ENCODE peak calls at places on chromosomes 7 and 10, in four cellular contexts. One of them, this sample, is unnamed. For H3K4me1, the result is how much of the 10 kb centered on the place peaks cover.

GRCh38 chr7:86643478-86644281 is at the start of gene GRM3:
- ATAC-seq in A549: peak
- ATAC-seq in K562: no peak
- ATAC-seq in upper lobe of left lung: peak
- ATAC-seq in this sample: peak

GRCh38 chr10:102537367-102537766 is 33.6 kb downstream of the SUFU start:
- ATAC-seq in K562: no peak
- ATAC-seq in upper lobe of left lung: no peak
- ATAC-seq in A549: no peak
- ATAC-seq in this sample: no peak

GRCh38 chr10:104835422-104835821 is 194.3 kb downstream of the SORCS3 start:
- ATAC-seq in K562: no peak
- ATAC-seq in A549: no peak
- ATAC-seq in upper lobe of left lung: no peak
- ATAC-seq in this sample: no peak

GRCh38 chr10:4131407-4132215 is 346.6 kb upstream of the KLF6 start:
- ATAC-seq in A549: peak
- ATAC-seq in K562: no peak
- ATAC-seq in upper lobe of left lung: peak
- ATAC-seq in this sample: peak

GRCh38 chr10:133455196-133455595 is 1.5 kb downstream of the SCART1 start:
- ATAC-seq in K562: no peak
- ATAC-seq in upper lobe of left lung: no peak
- ATAC-seq in A549: no peak
- ATAC-seq in this sample: no peak

GRCh38 chr7:84200859-84201258 is 6.3 kb upstream of the SEMA3A start:
- ATAC-seq in upper lobe of left lung: no peak
- ATAC-seq in A549: peak
- ATAC-seq in K562: no peak
- ATAC-seq in this sample: no peak

GRCh38 chr10:99685232-99686041 is 26.1 kb downstream of the ENTPD7 start:
- ATAC-seq in K562: peak
- ATAC-seq in A549: no peak
- ATAC-seq in upper lobe of left lung: peak
- ATAC-seq in this sample: no peak

GRCh38 chr7:158473238-158473637 is 114.4 kb downstream of the PTPRN2 start:
- ATAC-seq in A549: no peak
- ATAC-seq in upper lobe of left lung: no peak
- ATAC-seq in K562: no peak
- ATAC-seq in this sample: no peak

GRCh38 chr7:16816820-16817219 is 12.0 kb upstream of the AGR2 start:
- ATAC-seq in upper lobe of left lung: peak
- ATAC-seq in A549: peak
- ATAC-seq in K562: peak
- ATAC-seq in this sample: peak

GRCh38 chr10:14748471-14748870 is 26.2 kb downstream of the FAM107B start:
- ATAC-seq in A549: peak
- ATAC-seq in upper lobe of left lung: no peak
- ATAC-seq in K562: no peak
- ATAC-seq in this sample: peak

GRCh38 chr10:96292971-96293909 is 11.0 kb upstream of the DNTT start:
- ATAC-seq in A549: peak
- ATAC-seq in K562: peak
- ATAC-seq in upper lobe of left lung: peak
- ATAC-seq in this sample: peak

GRCh38 chr7:80614911-80615310 is 23.5 kb upstream of the CD36 start:
- ATAC-seq in A549: no peak
- ATAC-seq in upper lobe of left lung: no peak
- ATAC-seq in K562: no peak
- ATAC-seq in this sample: no peak

GRCh38 chr10:15196335-15196834 is 27.9 kb upstream of the NMT2 start:
- ATAC-seq in A549: no peak
- ATAC-seq in upper lobe of left lung: no peak
- ATAC-seq in K562: peak
- ATAC-seq in this sample: no peak

GRCh38 chr10:69636626-69637550 is 6.8 kb downstream of the FAM241B start:
- ATAC-seq in A549: peak
- ATAC-seq in upper lobe of left lung: no peak
- ATAC-seq in K562: no peak
- ATAC-seq in this sample: no peak

GRCh38 chr7:55570939-55571338 is 1.4 kb downstream of the VOPP1 start:
- ATAC-seq in K562: no peak
- ATAC-seq in upper lobe of left lung: no peak
- ATAC-seq in A549: no peak
- ATAC-seq in this sample: no peak
- TF ChIP-seq POLR2A in K562: no peak
- TF ChIP-seq POLR2A in upper lobe of left lung: no peak
- TF ChIP-seq POLR2A in A549: no peak
- TF ChIP-seq POLR2A in this sample: no peak

GRCh38 chr10:125094111-125094705 is 66.2 kb downstream of the CTBP2 start:
- ATAC-seq in upper lobe of left lung: no peak
- ATAC-seq in A549: no peak
- ATAC-seq in K562: no peak
- ATAC-seq in this sample: no peak
- H3K4me1 ChIP-seq in upper lobe of left lung: under half
- H3K4me1 ChIP-seq in A549: under half
- H3K4me1 ChIP-seq in K562: under half
- H3K4me1 ChIP-seq in this sample: half or more

GRCh38 chr7:68619476-68619875 is 978.8 kb upstream of the AUTS2 start:
- ATAC-seq in K562: no peak
- ATAC-seq in upper lobe of left lung: no peak
- ATAC-seq in A549: no peak
- ATAC-seq in this sample: no peak

GRCh38 chr7:68622500-68622899 is 975.8 kb upstream of the AUTS2 start:
- ATAC-seq in K562: no peak
- ATAC-seq in upper lobe of left lung: no peak
- ATAC-seq in A549: no peak
- ATAC-seq in this sample: no peak

DNA sequence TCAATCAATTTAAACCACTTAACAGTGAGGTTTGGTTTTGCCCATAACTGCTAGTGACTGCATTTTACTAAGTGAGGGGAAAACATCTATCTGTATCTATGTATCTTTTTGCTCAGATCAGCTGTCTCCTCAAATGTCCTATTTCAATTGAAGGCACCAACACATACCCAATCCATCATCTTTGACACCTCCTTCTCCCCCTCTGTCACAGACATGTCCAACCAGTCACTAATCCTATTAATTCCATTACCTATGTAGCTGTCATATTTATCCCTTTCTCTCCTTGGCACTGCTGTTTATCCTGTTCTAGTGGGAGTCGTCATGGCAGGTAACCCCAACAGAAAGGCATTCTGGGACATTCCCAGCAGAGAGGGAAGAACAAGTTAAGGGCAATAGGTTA is 975.2 kb upstream of the AUTS2 start:
- ATAC-seq in upper lobe of left lung: no peak
- ATAC-seq in A549: no peak
- ATAC-seq in K562: no peak
- ATAC-seq in this sample: no peak
- TF ChIP-seq EP300 in upper lobe of left lung: no peak
- TF ChIP-seq EP300 in A549: no peak
- TF ChIP-seq EP300 in K562: no peak
- TF ChIP-seq EP300 in this sample: no peak

GRCh38 chr7:27113991-27114866 is 11.7 kb upstream of the HOXA2 start:
- ATAC-seq in upper lobe of left lung: peak
- ATAC-seq in K562: no peak
- ATAC-seq in A549: peak
- ATAC-seq in this sample: peak

GRCh38 chr7:27112361-27112760 is 9.9 kb upstream of the HOXA2 start:
- ATAC-seq in K562: no peak
- ATAC-seq in A549: no peak
- ATAC-seq in upper lobe of left lung: no peak
- ATAC-seq in this sample: no peak

GRCh38 chr7:27110977-27111752 is 8.7 kb upstream of the HOXA2 start:
- ATAC-seq in A549: no peak
- ATAC-seq in K562: no peak
- ATAC-seq in upper lobe of left lung: no peak
- ATAC-seq in this sample: peak

GRCh38 chr7:27111753-27112277 is 9.3 kb upstream of the HOXA2 start:
- ATAC-seq in A549: no peak
- ATAC-seq in upper lobe of left lung: no peak
- ATAC-seq in K562: no peak
- ATAC-seq in this sample: no peak

DNA sequence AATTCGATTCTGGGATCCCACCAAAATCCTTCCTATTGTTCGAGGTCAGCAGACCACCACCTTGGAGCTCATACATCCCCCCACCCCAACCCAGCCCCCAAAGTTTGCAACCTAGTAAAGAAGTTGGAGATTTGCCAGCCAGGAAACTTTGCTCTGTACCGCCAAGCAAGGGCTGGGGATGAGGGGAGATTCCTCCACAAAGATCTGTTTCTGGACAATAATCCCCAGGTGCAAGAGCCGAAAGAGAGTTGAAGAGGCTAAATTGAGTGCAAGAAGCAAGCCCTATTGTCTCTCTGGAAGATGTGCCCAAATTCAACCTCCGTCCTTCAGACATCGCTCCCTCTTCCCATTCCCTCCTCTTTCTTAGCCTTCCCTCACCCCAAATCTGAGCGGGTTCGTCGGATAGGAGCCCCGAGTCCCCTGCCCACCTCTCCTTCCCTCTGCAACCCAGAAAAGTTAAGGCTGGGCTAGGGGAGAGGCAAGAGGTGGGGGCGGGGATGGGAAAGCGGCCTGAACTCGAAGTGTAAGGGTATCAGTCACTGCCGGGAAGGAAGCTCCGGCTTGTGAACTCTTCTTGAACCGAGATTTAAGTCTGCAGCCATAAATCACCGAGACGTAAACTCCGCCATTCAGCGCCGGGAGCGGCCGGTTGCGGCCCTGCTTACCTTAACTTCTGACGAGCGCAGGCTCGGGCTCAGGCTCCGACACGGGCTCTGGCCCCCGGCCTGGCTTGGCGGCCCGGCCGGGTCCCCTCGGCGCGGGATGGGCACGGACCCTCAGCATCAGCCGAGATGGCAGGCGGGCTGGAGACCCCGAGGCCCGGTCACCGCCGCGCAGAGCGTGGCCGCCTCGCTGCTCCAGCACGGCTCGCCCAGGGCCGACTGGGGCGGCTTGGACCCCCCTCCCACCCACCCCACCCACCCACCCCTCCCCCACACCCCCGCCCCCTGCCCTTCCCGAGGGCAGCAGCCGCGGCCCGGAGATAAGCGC is 10.8 kb upstream of the HOXA2 start:
- ATAC-seq in K562: peak
- ATAC-seq in upper lobe of left lung: no peak
- ATAC-seq in A549: peak
- ATAC-seq in this sample: peak
- TF ChIP-seq POLR2A in K562: no peak
- TF ChIP-seq POLR2A in upper lobe of left lung: no peak
- TF ChIP-seq POLR2A in A549: peak
- TF ChIP-seq POLR2A in this sample: peak

GRCh38 chr7:102415685-102416225 is 17.6 kb upstream of the ORAI2 start:
- ATAC-seq in K562: no peak
- ATAC-seq in upper lobe of left lung: peak
- ATAC-seq in A549: no peak
- ATAC-seq in this sample: no peak
- H3K4me1 ChIP-seq in K562: under half
- H3K4me1 ChIP-seq in upper lobe of left lung: under half
- H3K4me1 ChIP-seq in A549: under half
- H3K4me1 ChIP-seq in this sample: under half

GRCh38 chr10:74079028-74079913 is 71.4 kb downstream of the AP3M1 start:
- ATAC-seq in upper lobe of left lung: no peak
- ATAC-seq in K562: peak
- ATAC-seq in A549: peak
- ATAC-seq in this sample: no peak

GRCh38 chr10:74078037-74078436 is 72.6 kb downstream of the AP3M1 start:
- ATAC-seq in K562: no peak
- ATAC-seq in upper lobe of left lung: no peak
- ATAC-seq in A549: peak
- ATAC-seq in this sample: no peak

GRCh38 chr10:74081918-74082317 is 68.7 kb downstream of the AP3M1 start:
- ATAC-seq in A549: no peak
- ATAC-seq in upper lobe of left lung: no peak
- ATAC-seq in K562: no peak
- ATAC-seq in this sample: peak

GRCh38 chr10:74081192-74081803 is 69.3 kb downstream of the AP3M1 start:
- ATAC-seq in A549: peak
- ATAC-seq in K562: peak
- ATAC-seq in upper lobe of left lung: peak
- ATAC-seq in this sample: peak

DNA sequence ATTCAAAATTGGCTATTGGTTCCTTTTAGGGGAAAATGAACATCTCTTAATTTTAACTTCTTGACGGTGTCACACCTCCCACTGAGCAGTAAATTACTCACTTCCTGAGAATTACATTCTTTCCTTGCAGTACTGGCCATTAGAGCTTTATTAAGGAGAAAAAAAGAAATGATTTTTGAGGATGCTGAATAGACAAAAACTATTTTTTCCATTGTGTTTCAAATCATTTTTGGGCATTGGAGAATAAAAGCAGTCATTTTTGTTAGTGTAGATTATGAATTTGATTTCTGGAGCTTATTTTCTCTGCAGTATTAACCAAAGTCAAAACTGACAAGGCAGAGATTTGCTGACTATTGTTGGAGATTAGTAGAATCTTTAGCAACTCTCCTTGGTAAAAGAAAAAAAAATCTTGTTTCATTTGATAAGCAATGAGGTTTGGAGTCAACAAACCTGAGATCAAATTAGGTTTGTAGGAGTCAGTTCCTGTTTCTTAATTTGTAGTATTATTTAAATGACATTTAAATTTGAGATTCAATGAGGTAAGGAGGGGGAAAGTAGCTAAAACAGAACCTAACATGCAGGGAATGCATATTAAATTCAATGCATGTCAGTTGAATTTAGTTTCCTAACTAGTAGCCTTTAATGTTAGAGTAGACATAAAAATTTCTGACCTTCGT is 70.6 kb downstream of the AP3M1 start:
- ATAC-seq in K562: no peak
- ATAC-seq in A549: peak
- ATAC-seq in upper lobe of left lung: no peak
- ATAC-seq in this sample: no peak
- TF ChIP-seq EP300 in K562: no peak
- TF ChIP-seq EP300 in A549: no peak
- TF ChIP-seq EP300 in upper lobe of left lung: no peak
- TF ChIP-seq EP300 in this sample: no peak

GRCh38 chr7:75994388-75995051 is at the start of gene TMEM120A:
- ATAC-seq in A549: peak
- ATAC-seq in K562: peak
- ATAC-seq in upper lobe of left lung: peak
- ATAC-seq in this sample: peak
- TF ChIP-seq POLR2A in A549: peak
- TF ChIP-seq POLR2A in K562: peak
- TF ChIP-seq POLR2A in upper lobe of left lung: no peak
- TF ChIP-seq POLR2A in this sample: peak

GRCh38 chr7:127365957-127366315 is 26.6 kb downstream of the ZNF800 start:
- ATAC-seq in upper lobe of left lung: no peak
- ATAC-seq in A549: no peak
- ATAC-seq in K562: peak
- ATAC-seq in this sample: no peak
- H3K4me1 ChIP-seq in upper lobe of left lung: under half
- H3K4me1 ChIP-seq in A549: under half
- H3K4me1 ChIP-seq in K562: under half
- H3K4me1 ChIP-seq in this sample: under half